ENCODE peak calls at places on chromosomes 4 and X, in nine cellular contexts. A, X, V, Q, K, Y, D, L and W are unnamed samples.

GRCh38 chrX:36897690-36898089 is 110.5 kb upstream of the FAM47C start:
- DNase-seq in A (no peak), X (no peak), V (no peak), Q (no peak), K (no peak), Y (no peak), D (no peak), L (no peak), W (no peak)

GRCh38 chrX:121853762-121854613 is 806.6 kb downstream of the GLUD2 start:
- DNase-seq in A (no peak), X (no peak), V (no peak), Q (no peak), K (no peak), Y (no peak), D (no peak), L (no peak), W (no peak)

GRCh38 chrX:499870-500364 is 113.2 kb upstream of the PPP2R3B start:
- DNase-seq in A (no peak), X (no peak), V (no peak), Q (no peak), K (no peak), Y (no peak), D (no peak), L (no peak), W (no peak)

GRCh38 chr4:81883004-81883403 is 411.3 kb upstream of the RASGEF1B start:
- DNase-seq in A (no peak), X (no peak), V (no peak), Q (no peak), K (no peak), Y (no peak), D (no peak), L (no peak), W (no peak)

GRCh38 chr4:83276299-83277040 is 8.1 kb downstream of the COQ2 start:
- DNase-seq in A (no peak), X (no peak), V (no peak), Q (no peak), K (no peak), Y (peak; percentile 16), D (no peak), L (no peak), W (no peak)

GRCh38 chr4:184950117-184950830 is 68.0 kb upstream of the HELT start:
- DNase-seq in A (no peak), X (no peak), V (no peak), Q (no peak), K (no peak), Y (no peak), D (no peak), L (no peak), W (no peak)

GRCh38 chr4:181301735-181302380 is 941.3 kb upstream of the TENM3 start:
- DNase-seq in A (peak; percentile 24), X (peak; percentile 34), V (peak; percentile 58), Q (no peak), K (peak; percentile 45), Y (peak; percentile 12), D (peak; percentile 74), L (no peak), W (no peak)

GRCh38 chr4:104519588-104519987 is 24.9 kb upstream of the CXXC4 start:
- DNase-seq in A (no peak), X (no peak), V (no peak), Q (no peak), K (no peak), Y (no peak), D (no peak), L (no peak), W (no peak)

GRCh38 chr4:125461676-125462363 is 147.1 kb downstream of the FAT4 start:
- DNase-seq in A (no peak), X (no peak), V (no peak), Q (no peak), K (no peak), Y (no peak), D (no peak), L (no peak), W (no peak)

GRCh38 chrX:11766487-11766886 is 8.4 kb downstream of the MSL3 start:
- DNase-seq in A (no peak), X (no peak), V (no peak), Q (no peak), K (no peak), Y (no peak), D (no peak), L (no peak), W (no peak)

GRCh38 chr4:45324381-45325111 is 598.2 kb upstream of the GNPDA2 start:
- DNase-seq in A (no peak), X (no peak), V (no peak), Q (no peak), K (no peak), Y (no peak), D (no peak), L (no peak), W (no peak)

GRCh38 chr4:126738926-126739325 is 893.8 kb upstream of the INTU start:
- DNase-seq in A (peak; percentile 35), X (no peak), V (no peak), Q (no peak), K (no peak), Y (peak; percentile 10), D (no peak), L (no peak), W (no peak)

GRCh38 chr4:182916483-182917181 is 554 bp downstream of the DCTD start:
- DNase-seq in A (peak; percentile 47), X (peak; percentile 55), V (peak; percentile 78), Q (peak; percentile 81), K (peak; percentile 57), Y (peak; percentile 70), D (peak; percentile 40), L (no peak), W (peak; percentile 84)

DNA sequence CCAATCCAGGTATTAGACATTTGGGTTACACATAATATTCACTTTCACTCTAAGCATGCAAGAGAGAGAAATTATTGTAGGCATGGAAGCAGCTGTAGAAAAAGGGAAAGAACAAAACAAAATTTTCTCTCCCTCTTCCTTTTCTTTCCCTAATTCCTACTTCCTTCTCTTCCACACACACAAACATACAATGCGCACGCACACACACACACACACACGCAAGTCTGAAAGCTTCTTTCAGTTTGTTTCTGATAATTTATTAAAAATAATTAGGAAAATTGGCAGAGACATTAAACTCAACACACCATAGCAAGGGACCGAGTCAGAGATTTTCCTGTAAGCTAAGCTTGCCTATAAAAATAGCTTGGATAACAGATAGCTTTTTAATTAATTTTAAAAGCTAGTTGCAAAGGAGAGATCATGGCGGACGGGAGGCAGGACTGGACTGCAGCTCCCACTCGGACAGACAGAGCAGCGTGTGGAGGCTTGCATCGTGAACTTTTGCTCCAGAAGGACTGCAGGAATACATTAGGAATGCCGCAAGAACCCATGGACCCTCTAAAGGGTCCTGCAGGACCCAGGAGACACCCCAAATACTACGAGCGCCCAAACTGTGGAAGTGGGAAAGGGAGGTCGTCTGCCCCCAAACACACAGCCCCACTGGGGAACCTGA is 92.6 kb upstream of the MAPK10 start:
- DNase-seq in A (no peak), X (no peak), V (no peak), Q (no peak), K (no peak), Y (no peak), D (no peak), L (no peak), W (no peak)
- H3K27ac ChIP-seq in A (no peak overlapping the region), X (no peak overlapping the region), V (peak overlapping the region; percentile 18), Q (peak overlapping the region; percentile 87), K (no peak overlapping the region), Y (no peak overlapping the region), D (no peak overlapping the region), L (peak overlapping the region; percentile 84), W (peak overlapping the region; percentile 67)

GRCh38 chr4:47972181-47972580 is 44.3 kb downstream of the CNGA1 start:
- DNase-seq in A (no peak), X (no peak), V (no peak), Q (no peak), K (no peak), Y (no peak), D (no peak), L (no peak), W (no peak)
- H3K4me1 ChIP-seq in A (no peaks in the 10 kb centered on the region), X (no peaks in the 10 kb centered on the region), V (no peaks in the 10 kb centered on the region), Q (no peaks in the 10 kb centered on the region), K (no peaks in the 10 kb centered on the region), Y (no peaks in the 10 kb centered on the region), D (peaks cover 3% of the 10 kb centered on the region), L (no peaks in the 10 kb centered on the region), W (no peaks in the 10 kb centered on the region)

DNA sequence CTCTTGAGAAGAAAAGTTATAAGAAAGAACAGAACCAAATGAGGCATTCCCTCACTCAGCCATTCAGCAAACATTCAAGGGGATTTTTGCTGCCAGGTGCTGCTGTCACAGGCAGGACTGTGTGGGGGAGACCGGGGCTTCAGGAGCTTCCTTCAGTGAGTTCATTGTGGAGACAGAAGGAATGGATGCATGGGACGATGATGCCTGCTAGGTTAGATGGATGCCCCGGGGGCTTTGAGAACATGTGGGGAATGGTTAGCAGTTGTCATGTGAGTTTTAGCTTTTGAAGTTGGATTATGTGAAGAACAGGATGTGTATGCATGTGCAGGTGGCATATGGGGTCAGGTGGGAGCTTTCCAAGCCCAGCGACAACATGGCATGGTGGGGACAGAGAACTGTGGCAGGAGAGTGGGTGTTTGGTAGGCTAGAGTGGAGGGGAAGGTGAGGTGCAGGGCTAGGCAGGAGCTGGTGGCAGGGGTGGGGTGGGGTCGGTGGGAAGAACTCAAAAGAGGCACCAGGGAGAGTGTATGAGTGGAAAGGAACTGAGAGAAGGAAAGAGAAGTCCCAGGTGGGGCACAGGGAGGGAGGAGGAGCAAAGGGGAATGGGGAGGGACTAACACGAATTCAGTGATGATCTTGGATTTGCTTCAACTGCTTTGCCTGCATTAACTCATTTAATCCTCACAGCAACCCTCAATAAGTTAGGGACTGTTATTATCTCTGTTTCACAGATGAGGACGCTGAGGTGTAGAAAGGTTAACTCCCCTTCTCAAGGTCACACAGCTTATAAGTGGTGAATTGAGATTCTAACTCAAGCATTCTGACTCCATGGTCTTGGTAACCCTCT is 8.4 kb downstream of the DCUN1D4 start:
- DNase-seq in A (no peak), X (no peak), V (no peak), Q (no peak), K (peak; percentile 55), Y (no peak), D (peak; percentile 72), L (no peak), W (no peak)
- H3K27ac ChIP-seq in A (no peak overlapping the region), X (no peak overlapping the region), V (no peak overlapping the region), Q (no peak overlapping the region), K (no peak overlapping the region), Y (no peak overlapping the region), D (peak overlapping the region; percentile 83), L (no peak overlapping the region), W (no peak overlapping the region)

GRCh38 chr4:139083533-139084424 is 68.2 kb downstream of the NOCT start:
- DNase-seq in A (peak; percentile 85), X (peak; percentile 91), V (peak; percentile 95), Q (peak; percentile 93), K (peak; percentile 92), Y (peak; percentile 88), D (peak; percentile 95), L (peak; percentile 41), W (peak; percentile 94)

GRCh38 chr4:139076016-139076744 is 60.6 kb downstream of the NOCT start:
- DNase-seq in A (no peak), X (no peak), V (no peak), Q (no peak), K (no peak), Y (peak; percentile 20), D (no peak), L (no peak), W (no peak)

GRCh38 chr4:139077567-139078355 is 62.2 kb downstream of the NOCT start:
- DNase-seq in A (no peak), X (no peak), V (no peak), Q (no peak), K (no peak), Y (no peak), D (no peak), L (no peak), W (no peak)

GRCh38 chr4:139082750-139083532 is 67.4 kb downstream of the NOCT start:
- DNase-seq in A (peak; percentile 99), X (peak; percentile 96), V (peak; percentile 97), Q (peak; percentile 99), K (peak; percentile 99), Y (peak; percentile 96), D (peak; percentile 99), L (peak; percentile 89), W (peak; percentile 97)

GRCh38 chr4:139078926-139079325 is 63.3 kb downstream of the NOCT start:
- DNase-seq in A (no peak), X (no peak), V (no peak), Q (no peak), K (no peak), Y (no peak), D (no peak), L (no peak), W (no peak)
- H3K4me1 ChIP-seq in A (no peaks in the 10 kb centered on the region), X (peaks cover 66% of the 10 kb centered on the region), V (peaks cover 56% of the 10 kb centered on the region), Q (peaks cover 13% of the 10 kb centered on the region), K (no peaks in the 10 kb centered on the region), Y (peaks cover 8% of the 10 kb centered on the region), D (peaks cover 60% of the 10 kb centered on the region), L (peaks cover 50% of the 10 kb centered on the region), W (peaks cover 57% of the 10 kb centered on the region)